ENCODE peak calls at places on chromosomes 2 and 18, in five cellular contexts. Y is body of pancreas, J is K562, L is ovary, O is lower lobe of right lung. F is an unnamed sample.
A peak's percentile ranks its signal among the peaks of the same experiment; 100 is the strongest.

GRCh38 chr18:51121597-51121857 is 76.0 kb downstream of the MEX3C start:
- DNase-seq in Y (no peak), J (no peak), L (no peak), O (no peak), F (no peak)

GRCh38 chr2:4420032-4420431 is 716.7 kb downstream of the DCDC2C start:
- DNase-seq in Y (no peak), J (no peak), L (no peak), O (no peak), F (no peak)

GRCh38 chr18:35641916-35642315 is 60.4 kb downstream of the GALNT1 start:
- DNase-seq in Y (no peak), J (no peak), L (no peak), O (no peak), F (no peak)

GRCh38 chr2:96917008-96917575 is 47.2 kb upstream of the SEMA4C start:
- DNase-seq in Y (no peak), J (no peak), L (no peak), O (no peak), F (no peak)

GRCh38 chr2:178074123-178075005 is 1.8 kb upstream of the PDE11A start:
- DNase-seq in Y (no peak), J (peak; percentile 75), L (no peak), O (no peak), F (no peak)

GRCh38 chr2:134401081-134401497 is 147.2 kb downstream of the MGAT5 start:
- DNase-seq in Y (peak; percentile 31), J (peak; percentile 46), L (no peak), O (no peak), F (peak; percentile 75)

GRCh38 chr18:24818451-24818850 is 358.0 kb downstream of the HRH4 start:
- DNase-seq in Y (no peak), J (no peak), L (no peak), O (no peak), F (no peak)

GRCh38 chr2:23602113-23602512 is 217.1 kb downstream of the KLHL29 start:
- DNase-seq in Y (no peak), J (no peak), L (no peak), O (no peak), F (no peak)

GRCh38 chr2:219071189-219071816 is 10.6 kb upstream of the IHH start:
- DNase-seq in Y (no peak), J (no peak), L (no peak), O (no peak), F (no peak)

GRCh38 chr18:71998547-71998946 is 545.6 kb downstream of the CBLN2 start:
- DNase-seq in Y (no peak), J (no peak), L (no peak), O (no peak), F (no peak)

GRCh38 chr18:71995895-71996443 is 548.2 kb downstream of the CBLN2 start:
- DNase-seq in Y (no peak), J (no peak), L (no peak), O (no peak), F (no peak)

DNA sequence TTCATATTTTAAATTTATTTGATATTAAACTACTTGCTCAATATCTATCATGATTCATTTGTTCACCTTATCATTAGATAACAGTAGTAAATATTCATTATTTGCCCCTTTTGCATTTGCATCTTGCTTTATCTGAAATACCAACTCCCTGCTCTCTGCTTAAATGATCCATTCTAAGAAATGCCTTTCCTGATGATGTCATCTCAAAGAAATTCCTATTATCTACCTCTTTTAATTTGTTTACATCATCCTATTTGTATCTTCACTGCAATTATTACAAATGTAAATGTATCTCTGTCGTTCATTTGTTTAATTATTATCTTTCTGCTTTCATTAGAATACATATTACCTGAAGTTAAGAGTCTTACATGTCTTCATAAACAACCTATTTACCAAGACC is 549.9 kb downstream of the CBLN2 start:
- DNase-seq in Y (no peak), J (no peak), L (no peak), O (no peak), F (no peak)
- H3K9me3 ChIP-seq in Y (no peaks in the 10 kb centered on the region), J (no peaks in the 10 kb centered on the region), L (no peaks in the 10 kb centered on the region), O (no peaks in the 10 kb centered on the region), F (peaks cover 2% of the 10 kb centered on the region)

GRCh38 chr2:43104763-43105162 is 121.6 kb downstream of the ZFP36L2 start:
- DNase-seq in Y (no peak), J (no peak), L (no peak), O (no peak), F (no peak)
- H3K4me1 ChIP-seq in Y (peaks cover 28% of the 10 kb centered on the region), J (peaks cover 12% of the 10 kb centered on the region), L (peaks cover 37% of the 10 kb centered on the region), O (peaks cover 68% of the 10 kb centered on the region), F (peaks cover 85% of the 10 kb centered on the region)

GRCh38 chr2:45006041-45006941 is 3.0 kb downstream of the SIX2 start:
- DNase-seq in Y (no peak), J (no peak), L (no peak), O (no peak), F (no peak)

GRCh38 chr2:45004569-45005181 is 4.6 kb downstream of the SIX2 start:
- DNase-seq in Y (no peak), J (no peak), L (no peak), O (no peak), F (no peak)

GRCh38 chr2:45003586-45004568 is 5.4 kb downstream of the SIX2 start:
- DNase-seq in Y (no peak), J (no peak), L (no peak), O (no peak), F (no peak)

GRCh38 chr2:45006942-45007287 is 2.3 kb downstream of the SIX2 start:
- DNase-seq in Y (no peak), J (no peak), L (no peak), O (no peak), F (no peak)

DNA sequence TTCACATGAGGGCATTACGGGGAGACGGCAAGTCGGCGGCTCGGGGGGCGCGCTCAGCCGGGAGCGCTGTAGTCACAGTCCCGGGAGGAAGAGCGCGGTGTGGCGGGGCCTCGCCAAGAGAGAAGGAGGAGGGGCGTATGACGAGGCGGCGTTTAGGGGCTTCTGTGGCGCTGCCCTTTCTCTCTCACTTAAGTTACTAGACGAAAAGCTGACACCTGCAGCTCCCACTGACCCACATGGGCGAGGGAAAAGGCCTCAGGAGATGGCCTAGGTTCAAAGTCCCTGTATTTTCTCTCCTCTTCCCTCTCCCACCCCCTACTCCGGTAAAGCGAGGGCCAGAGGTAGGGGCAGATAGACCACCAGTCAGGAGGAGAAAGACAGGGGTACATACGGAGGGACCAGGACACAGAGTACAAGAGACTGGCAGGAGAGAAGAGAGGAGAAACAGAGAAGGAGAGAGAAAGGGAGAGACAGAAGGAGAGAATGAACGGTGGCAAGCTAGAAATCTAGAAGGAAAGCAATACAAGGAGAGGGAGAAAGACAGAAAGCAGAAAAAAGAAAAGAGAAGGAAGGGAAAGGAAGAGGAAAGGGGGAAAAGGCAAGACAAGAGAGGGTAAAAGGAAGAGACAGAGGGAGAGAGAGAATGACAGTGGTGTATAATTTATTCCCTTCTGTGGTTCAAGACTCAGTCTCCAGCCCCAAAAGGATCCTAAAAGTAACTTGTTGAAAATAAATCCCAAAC is 3.8 kb downstream of the SIX2 start:
- DNase-seq in Y (no peak), J (no peak), L (no peak), O (no peak), F (no peak)
- H3K9me3 ChIP-seq in Y (no peaks in the 10 kb centered on the region), J (no peaks in the 10 kb centered on the region), L (no peaks in the 10 kb centered on the region), O (no peaks in the 10 kb centered on the region), F (no peaks in the 10 kb centered on the region)

GRCh38 chr2:105085525-105085924 is 47.7 kb downstream of the MRPS9 start:
- DNase-seq in Y (no peak), J (no peak), L (no peak), O (no peak), F (no peak)

GRCh38 chr2:105092797-105093196 is 54.9 kb downstream of the MRPS9 start:
- DNase-seq in Y (no peak), J (no peak), L (no peak), O (no peak), F (no peak)

GRCh38 chr2:105087273-105087672 is 49.4 kb downstream of the MRPS9 start:
- DNase-seq in Y (no peak), J (no peak), L (no peak), O (no peak), F (no peak)

DNA sequence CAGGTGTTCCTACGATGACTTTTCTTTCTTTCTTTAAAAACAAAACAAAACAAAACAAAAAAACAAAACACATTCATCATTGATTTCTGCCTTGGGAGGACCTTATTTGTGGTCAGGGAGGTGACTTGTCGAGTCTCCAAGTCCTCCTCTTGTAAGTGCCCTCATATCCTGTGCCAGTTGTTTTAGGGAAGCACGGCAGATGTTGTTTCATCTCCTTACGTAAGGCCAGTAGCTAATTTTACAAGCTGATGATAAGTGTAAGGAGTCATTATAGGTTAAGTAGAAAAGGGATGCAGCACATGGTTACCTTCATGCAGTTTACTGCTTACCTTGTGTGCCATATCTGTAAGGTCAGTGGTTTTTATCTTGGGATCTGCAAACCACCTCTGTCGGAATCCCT is 52.2 kb downstream of the MRPS9 start:
- DNase-seq in Y (no peak), J (no peak), L (no peak), O (no peak), F (no peak)
- H3K4me1 ChIP-seq in Y (no peaks in the 10 kb centered on the region), J (no peaks in the 10 kb centered on the region), L (no peaks in the 10 kb centered on the region), O (no peaks in the 10 kb centered on the region), F (peaks cover 8% of the 10 kb centered on the region)

GRCh38 chr18:77668219-77668618 is 418.6 kb downstream of the GALR1 start:
- DNase-seq in Y (no peak), J (no peak), L (no peak), O (no peak), F (no peak)

GRCh38 chr18:77676901-77677300 is 427.3 kb downstream of the GALR1 start:
- DNase-seq in Y (no peak), J (no peak), L (no peak), O (no peak), F (no peak)

GRCh38 chr18:77666613-77667012 is 417.0 kb downstream of the GALR1 start:
- DNase-seq in Y (no peak), J (no peak), L (no peak), O (no peak), F (no peak)

GRCh38 chr18:77671456-77672167 is 422.0 kb downstream of the GALR1 start:
- DNase-seq in Y (no peak), J (peak; percentile 3), L (no peak), O (no peak), F (no peak)
- H3K9me3 ChIP-seq in Y (no peaks in the 10 kb centered on the region), J (no peaks in the 10 kb centered on the region), L (no peaks in the 10 kb centered on the region), O (no peaks in the 10 kb centered on the region), F (no peaks in the 10 kb centered on the region)